ENCODE peak calls at places on chromosomes 2 and 18, in seven cellular contexts. Z is GM23338, C is HCT116, U is A549, L is GM12878, N is K562, G is Panc1. Y is an unnamed sample.

GRCh38 chr18:9619990-9620389 is 5.6 kb upstream of the PPP4R1 start:
- DNase-seq in U (no peak), G (no peak), C (no peak), N (no peak), Z (no peak), L (no peak), Y (no peak)

GRCh38 chr18:67265464-67266245 is 250.9 kb downstream of the DSEL start:
- DNase-seq in N (no peak), G (no peak), Z (no peak), C (no peak), L (no peak), U (no peak), Y (no peak)

GRCh38 chr2:80322337-80322920 is 17.9 kb upstream of the LRRTM1 start:
- DNase-seq in Z (peak), G (no peak), N (no peak), U (no peak), C (no peak), L (no peak), Y (no peak)

GRCh38 chr2:190996338-190996946 is 17.5 kb downstream of the STAT1 start:
- DNase-seq in C (no peak), L (no peak), G (no peak), N (peak), U (peak), Z (peak), Y (no peak)

GRCh38 chr2:60302377-60303126 is 250.9 kb downstream of the BCL11A start:
- DNase-seq in G (no peak), Z (peak), N (no peak), C (no peak), U (no peak), L (no peak), Y (no peak)

GRCh38 chr2:112784199-112785189 is at the start of gene IL1A:
- DNase-seq in Z (peak), C (peak), L (no peak), G (no peak), U (peak), N (peak), Y (peak)

GRCh38 chr2:127504552-127505460 is 21.5 kb downstream of the IWS1 start:
- DNase-seq in L (no peak), G (no peak), Z (no peak), N (no peak), C (no peak), U (no peak), Y (no peak)

GRCh38 chr18:35076556-35076955 is 35.3 kb downstream of the MAPRE2 start:
- DNase-seq in U (no peak), Z (no peak), C (no peak), G (no peak), L (no peak), N (no peak), Y (no peak)

GRCh38 chr2:162968306-162968705 is 129.7 kb upstream of the KCNH7 start:
- DNase-seq in C (no peak), Z (no peak), U (no peak), L (no peak), N (no peak), G (no peak), Y (no peak)

GRCh38 chr2:19857100-19857499 is 44.7 kb downstream of the TTC32 start:
- DNase-seq in L (no peak), N (no peak), G (no peak), Z (no peak), C (no peak), U (no peak), Y (no peak)

GRCh38 chr2:209523778-209524362 is 100.0 kb downstream of the MAP2 start:
- DNase-seq in N (no peak), L (no peak), C (no peak), Z (no peak), G (no peak), U (no peak), Y (no peak)

GRCh38 chr2:33704352-33704751 is 105.3 kb upstream of the FAM98A start:
- DNase-seq in U (no peak), G (no peak), C (no peak), L (no peak), Z (no peak), N (no peak), Y (no peak)

GRCh38 chr2:231160701-231161100 is 35.9 kb upstream of the HTR2B start:
- DNase-seq in Z (no peak), L (no peak), N (no peak), G (no peak), U (no peak), C (no peak), Y (no peak)

GRCh38 chr18:37483221-37483971 is 82.2 kb downstream of the CELF4 start:
- DNase-seq in L (no peak), Z (peak), C (no peak), N (no peak), G (no peak), U (peak), Y (no peak)

GRCh38 chr2:19216271-19216670 is 142.2 kb downstream of the OSR1 start:
- DNase-seq in G (no peak), L (no peak), Z (no peak), U (no peak), C (no peak), N (no peak), Y (no peak)

GRCh38 chr2:221596192-221596591 is 24.1 kb upstream of the EPHA4 start:
- DNase-seq in G (no peak), N (no peak), L (no peak), Z (no peak), U (peak), C (no peak), Y (no peak)

GRCh38 chr2:11155326-11156059 is at the start of gene SLC66A3:
- DNase-seq in U (peak), Z (peak), G (no peak), N (no peak), L (no peak), C (peak), Y (peak)

GRCh38 chr2:55487686-55488085 is 31.8 kb upstream of the CFAP36 start:
- DNase-seq in N (no peak), U (no peak), C (no peak), Z (no peak), L (no peak), G (no peak), Y (no peak)

GRCh38 chr2:86807462-86808275 is 17.0 kb upstream of the CD8A start:
- DNase-seq in U (peak), C (peak), L (no peak), N (no peak), G (no peak), Z (peak), Y (no peak)

GRCh38 chr2:197515277-197515797 is 529 bp upstream of the MOB4 start:
- DNase-seq in N (peak), C (peak), U (no peak), G (no peak), Z (no peak), L (no peak), Y (no peak)

GRCh38 chr2:65369980-65370379 is 62.4 kb downstream of the SPRED2 start:
- DNase-seq in N (no peak), U (no peak), G (no peak), C (no peak), Z (no peak), L (no peak), Y (no peak)

GRCh38 chr18:22052405-22053105 is 116.8 kb upstream of the GATA6 start:
- DNase-seq in L (no peak), G (no peak), U (no peak), N (no peak), C (no peak), Z (no peak), Y (no peak)

GRCh38 chr18:22048221-22048620 is 121.2 kb upstream of the GATA6 start:
- DNase-seq in G (no peak), Z (no peak), U (no peak), C (no peak), L (no peak), N (no peak), Y (no peak)

GRCh38 chr18:22046473-22046872 is 122.9 kb upstream of the GATA6 start:
- DNase-seq in L (no peak), N (no peak), G (no peak), Z (no peak), C (no peak), U (no peak), Y (no peak)

GRCh38 chr18:22047485-22047884 is 121.9 kb upstream of the GATA6 start:
- DNase-seq in Z (no peak), G (no peak), L (no peak), N (no peak), U (no peak), C (no peak), Y (no peak)

GRCh38 chr18:22048932-22049615 is 120.3 kb upstream of the GATA6 start:
- DNase-seq in L (no peak), Z (no peak), N (no peak), U (no peak), G (no peak), C (no peak), Y (no peak)
- TF ChIP-seq REST in L (no peak), Z (no peak), N (no peak), U (no peak), G (no peak), C (no peak), Y (no peak)

DNA sequence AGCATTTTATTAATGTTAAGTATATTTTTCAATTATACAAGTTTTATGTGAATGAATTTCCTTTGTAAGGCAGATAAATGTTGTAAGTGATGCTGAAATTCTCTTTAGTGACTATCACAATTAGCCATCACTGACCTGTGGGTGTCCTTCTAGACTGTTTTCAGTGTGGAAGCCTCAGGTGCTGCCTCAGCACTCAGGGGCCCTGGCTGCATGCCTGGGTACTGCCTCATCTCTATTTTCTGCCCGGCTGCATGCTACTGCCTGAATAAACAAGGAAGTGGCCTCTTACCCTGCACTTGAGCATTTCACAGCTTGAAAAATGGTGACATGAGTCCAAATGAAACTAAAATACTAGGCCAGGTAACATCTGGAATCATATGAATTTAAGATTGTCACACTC is 787.6 kb upstream of the SALL3 start:
- DNase-seq in G (no peak), C (no peak), L (no peak), U (no peak), N (no peak), Z (no peak), Y (no peak)
- TF ChIP-seq REST in G (no peak), C (no peak), L (no peak), U (no peak), N (no peak), Z (no peak), Y (no peak)

DNA sequence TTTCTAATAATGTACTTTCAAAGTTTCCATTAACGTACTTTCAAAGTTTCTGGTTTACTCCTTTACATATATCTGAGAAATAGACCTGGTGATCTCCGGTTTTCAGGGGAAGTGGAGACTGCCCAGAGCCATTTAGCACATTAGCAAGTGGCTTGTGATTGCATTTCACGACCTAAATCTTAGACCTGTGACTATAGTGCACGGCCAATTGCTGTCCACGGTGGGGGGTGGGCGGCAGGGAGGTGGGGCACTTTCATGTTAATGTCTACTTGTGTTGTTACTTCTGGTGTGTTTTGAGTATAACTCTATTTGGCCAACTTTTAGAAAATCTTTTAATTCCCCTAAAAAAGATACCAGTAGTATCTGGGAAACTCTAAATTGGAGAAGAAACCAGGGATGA is 11.3 kb downstream of the GATA6 start:
- DNase-seq in C (no peak), N (no peak), G (no peak), L (no peak), Z (no peak), U (no peak), Y (no peak)
- TF ChIP-seq REST in C (no peak), N (no peak), G (no peak), L (no peak), Z (no peak), U (no peak), Y (no peak)

GRCh38 chr2:172397136-172397825 is 30.1 kb upstream of the ITGA6 start:
- DNase-seq in Z (no peak), G (no peak), N (no peak), L (no peak), C (no peak), U (no peak), Y (no peak)
- TF ChIP-seq REST in Z (no peak), G (no peak), N (no peak), L (no peak), C (no peak), U (no peak), Y (no peak)

GRCh38 chr2:159968282-159968900 is 94.0 kb downstream of the PLA2R1 start:
- DNase-seq in U (peak), C (peak), G (no peak), Z (peak), N (peak), L (no peak), Y (peak)
- TF ChIP-seq REST in U (no peak), C (no peak), G (no peak), Z (no peak), N (no peak), L (no peak), Y (no peak)

DNA sequence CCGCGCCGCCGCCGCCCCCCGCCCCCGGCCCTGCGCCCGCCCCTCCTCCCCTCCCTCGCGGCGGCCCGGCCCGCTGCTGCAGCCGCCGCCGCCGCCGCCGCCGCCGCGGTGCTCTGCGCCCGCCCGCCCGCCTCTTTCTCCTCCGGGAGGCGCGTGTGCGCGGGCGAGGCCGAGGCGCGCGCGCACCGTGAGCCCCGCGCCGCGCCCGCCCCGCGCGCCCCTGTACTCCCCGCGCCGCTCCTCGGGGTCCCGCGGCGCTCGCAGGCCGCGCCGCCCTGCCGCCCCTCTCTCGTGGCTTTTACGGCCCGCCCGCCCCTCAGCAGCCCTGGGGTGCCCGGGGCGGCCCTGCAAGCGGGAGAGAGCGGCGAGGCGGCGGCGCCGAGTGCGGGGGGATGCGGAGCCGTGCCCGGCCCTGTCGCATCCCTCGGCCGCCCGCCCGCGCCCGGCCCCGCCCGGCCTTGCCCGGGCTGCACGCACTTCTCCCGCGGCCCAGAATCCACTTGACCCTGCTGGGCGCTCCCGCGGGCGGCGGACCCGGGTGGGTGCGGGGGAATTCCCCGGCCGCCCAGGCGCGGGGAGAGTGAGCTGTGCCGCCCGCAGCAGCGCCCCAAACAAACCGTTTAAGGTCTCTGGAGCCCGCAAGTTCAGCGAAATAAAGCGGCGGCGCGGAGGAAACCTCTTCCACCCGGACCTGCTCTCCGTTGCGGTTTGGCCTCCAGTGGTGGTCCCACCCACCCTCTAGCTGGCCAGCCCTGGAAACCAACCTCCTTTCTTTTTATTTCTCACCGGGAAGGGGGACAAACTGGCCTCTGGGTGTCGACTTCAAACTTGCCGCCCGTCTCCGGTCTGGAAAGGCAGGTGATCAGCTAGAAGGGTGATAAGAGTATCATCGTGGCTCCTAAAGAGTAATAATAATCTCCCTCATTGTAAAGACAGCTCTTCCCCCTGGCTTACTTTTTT is 37.4 kb downstream of the AFF3 start:
- DNase-seq in C (no peak), Z (peak), G (no peak), U (no peak), N (no peak), L (no peak), Y (no peak)
- TF ChIP-seq REST in C (no peak), Z (no peak), G (no peak), U (no peak), N (no peak), L (no peak), Y (no peak)